ENCODE peak calls at places on chromosome 1, in eight cellular contexts. Y is thyroid gland, N is NB4, J is fibroblast of mammary gland, T is fibroblast of lung, A is uterus, D is cardiac fibroblast, Q is A549. M is an unnamed sample.

GRCh38 chr1:248243204-248243603 is 12.0 kb downstream of the OR2M4 start:
- DNase-seq in Y (peak; percentile 43), N (peak; percentile 63), J (peak; percentile 34), T (peak; percentile 15), A (no peak), D (peak; percentile 56), Q (peak; percentile 13), M (no peak)

GRCh38 chr1:39107891-39108290 is 81.7 kb downstream of the NDUFS5 start:
- DNase-seq in Y (no peak), N (no peak), J (no peak), T (peak; percentile 28), A (no peak), D (no peak), Q (no peak), M (no peak)

GRCh38 chr1:206540044-206540758 is 32.9 kb downstream of the RASSF5 start:
- DNase-seq in Y (peak; percentile 98), N (no peak), J (no peak), T (no peak), A (peak; percentile 57), D (no peak), Q (no peak), M (no peak)

GRCh38 chr1:169041371-169041770 is 65.1 kb upstream of the ATP1B1 start:
- DNase-seq in Y (no peak), N (peak; percentile 34), J (no peak), T (no peak), A (no peak), D (no peak), Q (no peak), M (no peak)

GRCh38 chr1:194294006-194294405 is 1107.6 kb upstream of the B3GALT2 start:
- DNase-seq in Y (no peak), N (no peak), J (no peak), T (no peak), A (no peak), D (no peak), Q (no peak), M (no peak)

GRCh38 chr1:202704601-202705000 is 5.7 kb downstream of the SYT2 start:
- DNase-seq in Y (no peak), N (no peak), J (no peak), T (no peak), A (no peak), D (no peak), Q (no peak), M (no peak)

GRCh38 chr1:155086182-155086741 is 7.6 kb downstream of the EFNA3 start:
- DNase-seq in Y (peak; percentile 59), N (peak; percentile 81), J (no peak), T (peak; percentile 38), A (peak; percentile 72), D (peak; percentile 53), Q (peak; percentile 82), M (no peak)

GRCh38 chr1:26848947-26849774 is 13.8 kb upstream of the SFN start:
- DNase-seq in Y (peak; percentile 42), N (no peak), J (peak; percentile 94), T (peak; percentile 77), A (peak; percentile 72), D (peak; percentile 94), Q (peak; percentile 84), M (peak; percentile 36)

GRCh38 chr1:41900611-41901444 is 17.9 kb downstream of the HIVEP3 start:
- DNase-seq in Y (no peak), N (no peak), J (peak; percentile 49), T (peak; percentile 39), A (no peak), D (peak; percentile 65), Q (peak; percentile 60), M (no peak)

GRCh38 chr1:181608951-181609350 is 125.6 kb downstream of the CACNA1E start:
- DNase-seq in Y (no peak), N (no peak), J (no peak), T (no peak), A (no peak), D (no peak), Q (no peak), M (no peak)

GRCh38 chr1:238152119-238152518 is 261.4 kb upstream of the ZP4 start:
- DNase-seq in Y (no peak), N (no peak), J (no peak), T (no peak), A (no peak), D (no peak), Q (no peak), M (no peak)

GRCh38 chr1:55723001-55723400 is 507.8 kb upstream of the USP24 start:
- DNase-seq in Y (no peak), N (no peak), J (no peak), T (no peak), A (no peak), D (peak; percentile 27), Q (no peak), M (no peak)

DNA sequence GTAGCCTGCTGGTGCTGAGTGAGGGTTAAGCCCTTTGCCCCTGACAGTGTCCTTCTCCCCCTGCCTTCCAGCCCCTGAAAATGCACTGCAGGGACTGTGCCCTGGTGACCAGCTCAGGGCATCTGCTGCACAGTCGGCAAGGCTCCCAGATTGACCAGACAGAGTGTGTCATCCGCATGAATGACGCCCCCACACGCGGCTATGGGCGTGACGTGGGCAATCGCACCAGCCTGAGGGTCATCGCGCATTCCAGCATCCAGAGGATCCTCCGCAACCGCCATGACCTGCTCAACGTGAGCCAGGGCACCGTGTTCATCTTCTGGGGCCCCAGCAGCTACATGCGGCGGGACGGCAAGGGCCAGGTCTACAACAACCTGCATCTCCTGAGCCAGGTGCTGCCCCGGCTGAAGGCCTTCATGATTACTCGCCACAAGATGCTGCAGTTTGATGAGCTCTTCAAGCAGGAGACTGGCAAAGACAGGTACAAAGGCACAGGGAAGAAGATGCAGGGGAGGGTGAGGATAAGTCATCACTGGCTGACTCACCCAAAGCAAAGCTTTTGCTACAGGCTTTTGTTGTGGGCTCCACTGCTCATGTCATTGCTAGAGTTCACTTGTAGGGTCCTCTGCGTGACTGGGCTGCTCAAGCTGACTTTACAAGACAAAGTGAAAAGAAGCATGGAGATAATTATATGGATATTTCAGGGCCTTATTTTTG is 174.9 kb downstream of the PIGK start:
- DNase-seq in Y (no peak), N (no peak), J (peak; percentile 48), T (no peak), A (no peak), D (peak; percentile 9), Q (no peak), M (no peak)
- TF ChIP-seq CTCF in Y (no peak), N (no peak), J (no peak), T (no peak), A (no peak), D (no peak), Q (no peak), M (no peak)

DNA sequence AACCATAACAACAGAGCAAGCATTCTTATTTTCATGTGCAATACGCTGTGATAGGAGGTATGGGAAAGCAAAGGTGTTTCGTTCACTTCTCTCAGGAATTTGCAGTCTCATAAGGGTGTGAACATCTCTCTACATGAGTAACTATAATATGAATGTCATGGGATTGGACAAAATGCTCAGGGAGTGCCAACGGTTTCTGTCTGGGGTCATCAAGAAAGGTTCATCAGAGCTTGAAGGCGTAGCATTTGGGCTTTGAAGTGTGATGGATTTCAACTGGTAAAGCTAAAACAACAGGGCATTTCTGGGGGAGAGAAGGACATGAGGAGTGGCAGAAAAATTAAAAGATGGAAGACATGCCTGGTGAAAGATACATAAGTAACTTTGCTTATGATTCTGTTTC is 32.4 kb downstream of the GREM2 start:
- DNase-seq in Y (no peak), N (no peak), J (no peak), T (no peak), A (no peak), D (no peak), Q (no peak), M (no peak)
- H3K4me3 ChIP-seq in Y (no peak overlapping the region), N (no peak overlapping the region), J (no peak overlapping the region), T (no peak overlapping the region), A (no peak overlapping the region), D (no peak overlapping the region), Q (no peak overlapping the region), M (no peak overlapping the region)

GRCh38 chr1:29200905-29201594 is 19.4 kb upstream of the SRSF4 start:
- DNase-seq in Y (no peak), N (no peak), J (peak; percentile 13), T (no peak), A (no peak), D (no peak), Q (no peak), M (no peak)

GRCh38 chr1:29195875-29196274 is 14.2 kb upstream of the SRSF4 start:
- DNase-seq in Y (peak; percentile 82), N (no peak), J (no peak), T (no peak), A (no peak), D (no peak), Q (no peak), M (no peak)

GRCh38 chr1:29197993-29198392 is 16.3 kb upstream of the SRSF4 start:
- DNase-seq in Y (no peak), N (no peak), J (no peak), T (no peak), A (no peak), D (no peak), Q (no peak), M (no peak)

GRCh38 chr1:29196863-29197589 is 15.3 kb upstream of the SRSF4 start:
- DNase-seq in Y (no peak), N (no peak), J (peak; percentile 79), T (peak; percentile 83), A (no peak), D (peak; percentile 64), Q (no peak), M (peak; percentile 54)

DNA sequence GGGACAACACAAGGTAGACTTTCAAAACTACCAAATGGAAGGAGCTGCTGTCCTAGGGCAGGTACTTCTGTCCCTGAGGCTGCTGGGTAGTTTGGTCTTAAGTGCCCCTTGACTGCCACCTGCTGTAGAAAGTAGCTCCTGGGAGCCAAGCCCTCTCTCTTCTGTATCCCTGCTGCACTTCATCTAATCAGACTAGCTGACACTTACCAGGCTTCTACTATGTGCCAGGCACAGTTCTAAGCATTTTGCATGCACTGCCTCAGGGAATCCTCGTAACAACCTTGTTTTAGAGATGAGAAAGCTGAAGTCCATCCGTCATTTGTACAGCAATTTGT is 15.9 kb upstream of the SRSF4 start:
- DNase-seq in Y (peak; percentile 62), N (peak; percentile 60), J (peak; percentile 53), T (peak; percentile 53), A (no peak), D (peak; percentile 46), Q (peak; percentile 21), M (no peak)
- TF ChIP-seq CTCF in Y (peak; percentile 42), N (peak; percentile 55), J (peak; percentile 37), T (peak; percentile 35), A (no peak), D (peak; percentile 41), Q (peak; percentile 35), M (peak; percentile 67)

GRCh38 chr1:61083014-61083798 is 845 bp downstream of the NFIA start:
- DNase-seq in Y (peak; percentile 42), N (no peak), J (no peak), T (no peak), A (peak; percentile 29), D (no peak), Q (no peak), M (no peak)

GRCh38 chr1:61080408-61081134 is 1.8 kb upstream of the NFIA start:
- DNase-seq in Y (no peak), N (no peak), J (no peak), T (no peak), A (no peak), D (no peak), Q (no peak), M (no peak)

GRCh38 chr1:61082336-61083013 is at the start of gene NFIA:
- DNase-seq in Y (peak; percentile 53), N (peak; percentile 69), J (peak; percentile 79), T (peak; percentile 84), A (peak; percentile 53), D (peak; percentile 82), Q (peak; percentile 61), M (no peak)

GRCh38 chr1:61081135-61081636 is 1.2 kb upstream of the NFIA start:
- DNase-seq in Y (no peak), N (no peak), J (no peak), T (no peak), A (no peak), D (no peak), Q (no peak), M (no peak)

GRCh38 chr1:61081637-61082335 is 575 bp upstream of the NFIA start:
- DNase-seq in Y (peak; percentile 66), N (peak; percentile 45), J (peak; percentile 69), T (peak; percentile 68), A (peak; percentile 54), D (peak; percentile 75), Q (peak; percentile 66), M (no peak)
- H3K4me3 ChIP-seq in Y (no peak overlapping the region), N (peak overlapping the region; percentile 32), J (peak overlapping the region; percentile 72), T (peak overlapping the region; percentile 71), A (peak overlapping the region; percentile 96), D (peak overlapping the region; percentile 55), Q (peak overlapping the region; percentile 91), M (peak overlapping the region; percentile 65)